ENCODE peak calls at places on chromosomes 5 and 9, in ten cellular contexts. R is hepatocyte, K is GM23338, Y is HCT116, N is endothelial cell of umbilical vein, T is PC-3, E is MM.1S, L is PC-9, B is GM12878, X is fibroblast of lung. J is an unnamed sample.

GRCh38 chr5:81524015-81524414 is 130.1 kb upstream of the ACOT12 start:
- DNase-seq in R (no peak), K (no peak), Y (no peak), N (no peak), T (no peak), E (no peak), L (no peak), B (no peak), X (no peak), J (no peak)

GRCh38 chr9:18020254-18020745 is 441.4 kb downstream of the SH3GL2 start:
- DNase-seq in R (no peak), K (no peak), Y (no peak), N (no peak), T (no peak), E (no peak), L (no peak), B (no peak), X (no peak), J (no peak)

GRCh38 chr9:18296702-18297531 is 177.0 kb upstream of the ADAMTSL1 start:
- DNase-seq in R (no peak), K (no peak), Y (no peak), N (peak), T (no peak), E (peak), L (no peak), B (no peak), X (peak), J (peak)

GRCh38 chr5:73619606-73620334 is 6.2 kb upstream of the ARHGEF28 start:
- DNase-seq in R (no peak), K (no peak), Y (no peak), N (no peak), T (peak), E (no peak), L (no peak), B (no peak), X (no peak), J (no peak)

GRCh38 chr5:178387061-178387855 is 154.7 kb upstream of the PHYKPL start:
- DNase-seq in R (peak), K (no peak), Y (no peak), N (no peak), T (no peak), E (no peak), L (no peak), B (no peak), X (no peak), J (no peak)

GRCh38 chr9:88533951-88534455 is 975 bp upstream of the NXNL2 start:
- DNase-seq in R (peak), K (peak), Y (no peak), N (peak), T (peak), E (no peak), L (peak), B (no peak), X (peak), J (peak)

GRCh38 chr5:79837707-79838620 is 148.3 kb downstream of the CMYA5 start:
- DNase-seq in R (no peak), K (no peak), Y (no peak), N (no peak), T (no peak), E (no peak), L (no peak), B (no peak), X (no peak), J (no peak)

GRCh38 chr9:113446323-113446740 is 17.2 kb upstream of the RGS3 start:
- DNase-seq in R (peak), K (peak), Y (peak), N (peak), T (peak), E (peak), L (no peak), B (peak), X (peak), J (peak)

GRCh38 chr9:117247271-117247670 is 167.6 kb downstream of the ASTN2 start:
- DNase-seq in R (peak), K (peak), Y (no peak), N (no peak), T (no peak), E (no peak), L (no peak), B (no peak), X (no peak), J (peak)

GRCh38 chr9:99105152-99106043 is 485 bp downstream of the TGFBR1 start:
- DNase-seq in R (peak), K (peak), Y (no peak), N (peak), T (peak), E (peak), L (peak), B (no peak), X (peak), J (peak)

GRCh38 chr5:176735383-176736265 is 74.7 kb upstream of the UNC5A start:
- DNase-seq in R (no peak), K (no peak), Y (no peak), N (no peak), T (no peak), E (no peak), L (no peak), B (no peak), X (no peak), J (no peak)

GRCh38 chr9:15438891-15439290 is 16.2 kb downstream of the SNAPC3 start:
- DNase-seq in R (no peak), K (no peak), Y (no peak), N (no peak), T (no peak), E (no peak), L (no peak), B (no peak), X (no peak), J (no peak)

GRCh38 chr9:87390361-87390760 is 107.3 kb upstream of the DAPK1 start:
- DNase-seq in R (no peak), K (no peak), Y (no peak), N (no peak), T (no peak), E (no peak), L (no peak), B (no peak), X (no peak), J (no peak)

GRCh38 chr9:35728041-35728971 is 3.7 kb downstream of the TLN1 start:
- DNase-seq in R (peak), K (peak), Y (no peak), N (peak), T (peak), E (peak), L (no peak), B (no peak), X (peak), J (peak)

GRCh38 chr9:83062653-83063527 is at the start of gene RASEF:
- DNase-seq in R (peak), K (peak), Y (no peak), N (no peak), T (peak), E (no peak), L (peak), B (no peak), X (peak), J (peak)

GRCh38 chr5:95808686-95809413 is 13.7 kb downstream of the GLRX start:
- DNase-seq in R (peak), K (no peak), Y (no peak), N (no peak), T (no peak), E (peak), L (no peak), B (peak), X (peak), J (peak)

GRCh38 chr5:142206801-142207200 is 98.2 kb downstream of the NDFIP1 start:
- DNase-seq in R (no peak), K (no peak), Y (peak), N (peak), T (peak), E (no peak), L (no peak), B (no peak), X (no peak), J (peak)

GRCh38 chr9:111896942-111897830 is 572 bp downstream of the UGCG start:
- DNase-seq in R (peak), K (peak), Y (no peak), N (peak), T (peak), E (no peak), L (no peak), B (no peak), X (peak), J (peak)

GRCh38 chr9:95070549-95071021 is 246.9 kb downstream of the FANCC start:
- DNase-seq in R (no peak), K (no peak), Y (no peak), N (no peak), T (no peak), E (no peak), L (no peak), B (no peak), X (no peak), J (no peak)

GRCh38 chr5:149379807-149380374 is 799 bp upstream of the IL17B start:
- DNase-seq in R (no peak), K (no peak), Y (no peak), N (no peak), T (no peak), E (no peak), L (no peak), B (no peak), X (no peak), J (no peak)

GRCh38 chr9:19114680-19115270 is 12.1 kb upstream of the HAUS6 start:
- DNase-seq in R (no peak), K (no peak), Y (no peak), N (peak), T (peak), E (no peak), L (no peak), B (no peak), X (no peak), J (peak)

GRCh38 chr5:119166026-119166425 is 95.1 kb downstream of the DMXL1 start:
- DNase-seq in R (no peak), K (peak), Y (no peak), N (no peak), T (no peak), E (no peak), L (no peak), B (no peak), X (no peak), J (no peak)

GRCh38 chr5:180348316-180348715 is 4.8 kb downstream of the GFPT2 start:
- DNase-seq in R (no peak), K (no peak), Y (no peak), N (no peak), T (no peak), E (no peak), L (no peak), B (no peak), X (no peak), J (no peak)

GRCh38 chr9:77819672-77820071 is 171.6 kb upstream of the GNA14 start:
- DNase-seq in R (no peak), K (no peak), Y (no peak), N (peak), T (no peak), E (no peak), L (no peak), B (no peak), X (peak), J (peak)

GRCh38 chr5:156411-157072 is 34.8 kb upstream of the LRRC14B start:
- DNase-seq in R (no peak), K (no peak), Y (no peak), N (no peak), T (no peak), E (no peak), L (no peak), B (no peak), X (no peak), J (no peak)

GRCh38 chr5:91178461-91178860 is 204.7 kb downstream of the ARRDC3 start:
- DNase-seq in R (no peak), K (no peak), Y (no peak), N (peak), T (no peak), E (no peak), L (no peak), B (no peak), X (no peak), J (peak)

GRCh38 chr5:36366883-36367282 is 65.2 kb upstream of the RANBP3L start:
- DNase-seq in R (no peak), K (no peak), Y (no peak), N (no peak), T (peak), E (no peak), L (peak), B (no peak), X (peak), J (peak)

GRCh38 chr5:111655169-111655924 is 101.6 kb downstream of the NREP start:
- DNase-seq in R (peak), K (no peak), Y (no peak), N (peak), T (peak), E (no peak), L (no peak), B (no peak), X (peak), J (peak)

DNA sequence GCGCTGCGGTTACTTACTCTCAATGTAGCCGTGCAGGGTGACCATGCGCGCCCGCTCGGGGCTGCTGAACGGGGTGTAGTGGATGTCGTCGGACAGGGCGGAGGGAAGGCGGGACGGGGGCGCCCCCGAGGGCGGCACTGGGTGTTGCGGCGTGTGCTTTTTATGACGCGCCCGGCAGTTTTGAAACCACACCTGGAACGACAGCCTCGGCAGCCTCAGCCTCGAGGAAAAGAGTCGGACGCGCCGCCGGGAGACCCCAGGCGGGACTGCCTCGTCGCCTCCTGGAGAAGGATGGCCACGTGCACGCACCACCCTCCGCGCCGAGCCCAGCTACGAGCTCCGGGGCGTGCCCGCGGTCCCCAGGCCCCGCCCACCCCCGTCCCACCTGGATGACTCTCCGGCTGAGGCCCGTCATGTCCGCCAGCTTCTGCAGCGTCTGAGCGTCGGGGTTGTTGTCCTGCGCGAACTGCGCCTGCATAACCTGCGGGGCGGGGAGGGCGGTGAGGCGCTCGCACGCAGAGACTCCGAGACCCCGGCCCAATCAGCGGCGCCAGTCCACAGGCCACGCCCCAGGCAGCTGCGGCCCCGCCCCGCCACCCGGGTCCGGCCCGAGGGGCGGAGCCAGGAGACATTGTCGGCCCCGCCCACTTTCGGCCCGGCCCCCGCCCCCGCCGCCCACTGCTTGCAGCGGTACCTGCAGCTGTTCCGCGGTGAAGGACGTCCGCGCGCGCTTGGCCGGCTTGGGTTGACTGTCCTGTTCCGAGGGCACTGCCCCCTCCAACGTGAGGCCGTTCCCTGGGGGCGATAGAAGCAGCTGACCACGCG is 15.0 kb downstream of the LHX6 start:
- DNase-seq in R (peak), K (peak), Y (peak), N (no peak), T (peak), E (peak), L (no peak), B (no peak), X (no peak), J (peak)
- TF ChIP-seq EZH2 in R (no peak), K (peak), Y (no peak), N (no peak), T (no peak), E (no peak), L (no peak), B (no peak), X (peak), J (peak)

GRCh38 chr9:133347985-133348762 is at the start of the genes MED22 and RPL7A:
- DNase-seq in R (peak), K (peak), Y (peak), N (peak), T (peak), E (peak), L (peak), B (peak), X (peak), J (peak)

GRCh38 chr9:133347515-133347984 is 381 bp downstream of the MED22 start:
- DNase-seq in R (peak), K (peak), Y (no peak), N (peak), T (peak), E (peak), L (no peak), B (peak), X (no peak), J (peak)

GRCh38 chr9:133345596-133345995 is 2.3 kb downstream of the MED22 start:
- DNase-seq in R (no peak), K (no peak), Y (no peak), N (no peak), T (no peak), E (no peak), L (no peak), B (no peak), X (no peak), J (no peak)

GRCh38 chr9:133344979-133345378 is 3.0 kb downstream of the MED22 start:
- DNase-seq in R (no peak), K (no peak), Y (no peak), N (no peak), T (no peak), E (no peak), L (no peak), B (no peak), X (no peak), J (no peak)

DNA sequence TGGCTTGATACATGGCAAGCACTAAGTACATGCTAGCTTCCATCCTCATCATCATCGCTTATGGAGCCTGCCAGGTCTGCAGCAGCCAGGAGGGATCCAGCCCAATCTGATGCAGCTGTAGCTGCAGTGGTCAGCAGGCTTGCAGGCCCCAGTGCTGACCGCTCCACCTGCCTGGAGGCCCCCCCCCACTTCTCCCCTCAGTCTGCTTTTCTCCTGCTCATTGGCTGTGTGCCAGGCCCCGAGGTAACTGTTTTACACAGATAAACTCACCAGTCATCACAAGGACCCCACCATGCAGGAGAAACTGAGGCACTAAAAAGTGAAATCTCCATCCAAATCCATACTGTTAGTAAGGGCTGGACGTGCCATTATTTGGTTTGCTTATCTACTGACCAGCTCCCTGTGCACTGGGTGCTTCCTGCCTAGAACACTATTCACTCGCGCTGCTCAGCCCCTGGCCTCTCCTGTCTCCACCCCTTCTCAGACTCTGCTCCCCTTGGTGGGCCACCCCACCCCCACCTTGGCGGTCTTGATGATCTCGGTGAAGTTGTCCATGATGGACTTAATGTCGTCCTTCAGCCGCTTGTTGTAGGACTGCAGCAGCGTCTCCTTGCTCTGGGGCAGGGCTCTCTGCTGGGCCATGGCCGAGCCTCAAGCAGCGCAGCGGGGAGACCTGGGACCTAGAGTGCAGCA is 1.8 kb downstream of the MED22 start:
- DNase-seq in R (no peak), K (no peak), Y (no peak), N (no peak), T (no peak), E (no peak), L (no peak), B (no peak), X (no peak), J (no peak)
- H3K27ac ChIP-seq in R (no peak), K (no peak), Y (peak), N (no peak), T (no peak), E (no peak), L (no peak), B (no peak), X (peak), J (peak)

DNA sequence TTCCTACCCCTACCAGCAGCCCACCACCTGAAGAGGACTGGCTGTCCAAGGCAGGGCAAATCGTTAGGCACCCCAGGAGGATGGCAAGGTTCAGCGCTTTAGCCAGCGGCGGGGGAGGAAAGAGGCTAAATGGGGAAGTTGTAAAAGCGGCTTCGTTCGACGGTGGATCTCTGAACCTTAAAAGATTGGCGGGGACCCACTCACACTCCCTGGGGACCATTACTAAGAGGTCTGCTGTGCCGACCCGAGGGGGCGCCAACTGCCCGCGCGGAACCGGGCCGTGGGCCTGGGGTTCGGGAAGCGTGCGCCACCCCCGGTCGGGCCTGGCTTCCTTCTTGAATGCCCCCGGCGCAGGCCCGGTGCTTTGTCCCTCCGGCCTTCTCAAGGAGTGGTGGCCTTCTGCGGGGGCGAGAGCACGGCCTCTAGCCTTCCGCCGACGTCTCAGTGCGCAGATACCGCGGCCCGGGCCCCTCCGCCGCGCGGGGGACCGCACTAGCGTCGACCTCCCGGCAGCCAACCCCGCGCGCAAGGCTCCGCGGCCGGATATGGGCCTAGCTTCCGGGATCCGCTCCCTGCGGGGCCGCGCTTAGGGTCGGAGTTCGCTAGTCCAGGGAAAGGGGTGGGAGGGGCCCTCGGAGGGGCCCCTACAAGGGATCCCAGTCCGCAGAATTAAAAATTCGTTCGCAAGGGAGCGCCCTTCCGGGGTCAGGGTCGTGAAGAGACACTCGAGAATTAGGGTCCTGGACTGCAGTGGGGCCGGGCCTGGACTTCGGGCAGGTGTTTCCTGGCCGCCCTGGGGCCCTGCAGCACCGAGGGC is 10.5 kb downstream of the NR2F1-AS1 start:
- DNase-seq in R (no peak), K (peak), Y (no peak), N (no peak), T (no peak), E (no peak), L (no peak), B (no peak), X (no peak), J (no peak)
- TF ChIP-seq EZH2 in R (peak), K (peak), Y (no peak), N (no peak), T (no peak), E (no peak), L (no peak), B (no peak), X (no peak), J (no peak)

GRCh38 chr5:38462972-38463633 is 93.3 kb downstream of the LIFR start:
- DNase-seq in R (no peak), K (no peak), Y (no peak), N (peak), T (peak), E (no peak), L (no peak), B (no peak), X (peak), J (peak)
- H3K27ac ChIP-seq in R (peak), K (no peak), Y (no peak), N (peak), T (peak), E (no peak), L (no peak), B (no peak), X (peak), J (no peak)

DNA sequence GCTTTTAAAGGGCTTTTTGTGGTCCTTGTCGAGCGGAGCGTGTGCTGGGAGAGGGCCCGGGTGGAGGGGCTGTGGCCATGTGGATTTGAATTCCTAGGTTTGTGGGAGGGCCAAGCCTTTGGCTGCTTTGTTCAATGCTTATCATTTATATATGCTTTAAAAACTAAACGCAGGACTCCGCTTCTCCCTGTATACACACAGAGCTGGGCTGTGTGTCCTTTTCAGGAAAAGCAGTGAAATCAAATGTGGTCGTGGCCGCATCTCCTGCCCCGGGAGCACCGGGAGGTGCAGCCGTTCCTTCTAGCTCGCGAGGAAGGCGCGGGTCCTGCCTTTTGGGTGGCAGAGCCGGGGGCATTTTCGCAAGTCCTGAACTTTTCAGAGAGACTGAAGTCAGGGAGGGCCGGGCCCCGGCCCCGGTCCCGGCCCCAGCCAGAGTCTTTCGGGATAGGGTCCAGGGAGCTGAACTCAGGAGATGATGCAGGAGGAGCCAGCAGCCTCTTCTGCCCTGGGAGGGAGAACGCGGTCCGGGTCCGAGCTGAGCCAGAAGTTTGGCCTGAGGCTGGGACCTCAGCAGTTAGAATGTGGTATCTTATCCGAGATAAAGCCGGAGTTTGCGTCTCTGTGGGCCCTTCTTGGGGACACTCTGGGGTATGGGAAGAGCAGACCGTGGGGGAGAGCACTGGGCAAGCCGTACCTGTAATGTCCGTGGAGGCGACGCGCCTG is 158.8 kb downstream of the C9orf152 start:
- DNase-seq in R (peak), K (peak), Y (no peak), N (no peak), T (peak), E (peak), L (no peak), B (no peak), X (peak), J (peak)
- TF ChIP-seq EZH2 in R (no peak), K (no peak), Y (no peak), N (no peak), T (no peak), E (no peak), L (no peak), B (no peak), X (no peak), J (no peak)

J was measured in GM23248.